ENCODE peak calls at places on chromosomes 6 and 20, in ten cellular contexts. Q, F, S, Z, J, C, G, A, K and Y are unnamed samples.
A peak's percentile ranks its signal among the peaks of the same experiment; 100 is the strongest.

GRCh38 chr6:53492860-53493634 is 51.9 kb downstream of the GCLC start:
- DNase-seq in K (peak; percentile 84), Z (peak; percentile 63), Q (no peak), F (no peak), C (peak; percentile 25), S (no peak), A (no peak), J (peak; percentile 73), G (peak; percentile 65), Y (no peak)

GRCh38 chr6:6315660-6316059 is 4.8 kb downstream of the F13A1 start:
- DNase-seq in F (peak; percentile 71), K (peak; percentile 65), Z (peak; percentile 63), Q (no peak), J (peak; percentile 11), A (no peak), G (peak; percentile 62), S (no peak), C (no peak), Y (peak; percentile 32)

GRCh38 chr6:1190361-1190760 is 121.5 kb upstream of the FOXQ1 start:
- DNase-seq in K (peak; percentile 58), C (no peak), G (no peak), S (no peak), Z (peak; percentile 79), Q (no peak), F (no peak), A (no peak), J (peak; percentile 95), Y (no peak)

GRCh38 chr20:15068486-15068885 is 731.1 kb upstream of the FLRT3 start:
- DNase-seq in C (no peak), F (no peak), Z (no peak), K (no peak), G (no peak), S (no peak), Q (no peak), J (no peak), A (no peak), Y (no peak)

GRCh38 chr6:38671885-38672467 is 31.0 kb downstream of the GLO1 start:
- DNase-seq in G (peak; percentile 68), S (no peak), J (peak; percentile 76), F (peak; percentile 55), Z (peak; percentile 78), C (no peak), Q (no peak), A (no peak), K (peak; percentile 78), Y (no peak)

GRCh38 chr6:22444335-22444734 is 125.0 kb upstream of the HDGFL1 start:
- DNase-seq in G (no peak), F (no peak), S (no peak), J (peak; percentile 29), A (no peak), C (no peak), Q (no peak), Z (peak; percentile 24), K (peak; percentile 93), Y (no peak)

GRCh38 chr6:37624606-37625574 is 72.8 kb downstream of the MDGA1 start:
- DNase-seq in Z (no peak), F (peak; percentile 76), G (no peak), J (no peak), A (no peak), Q (peak; percentile 89), C (no peak), K (peak; percentile 67), S (peak; percentile 67), Y (peak; percentile 53)

GRCh38 chr6:45074423-45074822 is 253.7 kb upstream of the RUNX2 start:
- DNase-seq in G (no peak), F (no peak), S (no peak), K (no peak), Q (no peak), Z (no peak), C (no peak), J (no peak), A (no peak), Y (no peak)

GRCh38 chr6:16236648-16237199 is 1.7 kb upstream of the GMPR start:
- DNase-seq in C (no peak), K (peak; percentile 38), A (no peak), S (peak; percentile 62), Z (no peak), J (peak; percentile 76), Q (no peak), F (peak; percentile 72), G (no peak), Y (no peak)

GRCh38 chr6:163863565-163863964 is 449.0 kb downstream of the QKI start:
- DNase-seq in C (no peak), A (no peak), J (no peak), S (no peak), Q (no peak), Z (no peak), G (no peak), K (no peak), F (no peak), Y (no peak)

GRCh38 chr6:145887969-145888368 is 73.4 kb upstream of the FBXO30 start:
- DNase-seq in C (no peak), J (peak; percentile 42), K (peak; percentile 26), A (no peak), Q (no peak), G (no peak), Z (peak; percentile 24), S (no peak), F (no peak), Y (no peak)

GRCh38 chr20:61875221-61875885 is 190.3 kb downstream of the TAF4 start:
- DNase-seq in C (no peak), F (no peak), G (peak; percentile 34), J (no peak), A (no peak), S (no peak), K (peak; percentile 17), Q (no peak), Z (no peak), Y (no peak)

GRCh38 chr6:89351632-89352328 is 742 bp downstream of the UBE2J1 start:
- DNase-seq in A (no peak), G (no peak), Z (peak; percentile 32), C (no peak), F (no peak), K (peak; percentile 22), J (no peak), Q (no peak), S (no peak), Y (no peak)

GRCh38 chr6:139863356-139863755 is 488.9 kb upstream of the CITED2 start:
- DNase-seq in C (no peak), J (peak; percentile 81), Z (no peak), G (no peak), A (no peak), S (no peak), K (no peak), Q (no peak), F (no peak), Y (no peak)

GRCh38 chr6:4687989-4688947 is 87.9 kb upstream of the CDYL start:
- DNase-seq in F (peak; percentile 54), S (peak; percentile 37), J (peak; percentile 88), Q (no peak), G (no peak), C (peak; percentile 23), A (no peak), Z (peak; percentile 42), K (peak; percentile 79), Y (no peak)

GRCh38 chr6:31121131-31121790 is 1.0 kb upstream of the CDSN start:
- DNase-seq in K (no peak), S (no peak), C (no peak), J (no peak), A (no peak), F (no peak), G (no peak), Q (no peak), Z (no peak), Y (no peak)

GRCh38 chr20:2417142-2417541 is 36.4 kb downstream of the TGM6 start:
- DNase-seq in A (no peak), F (no peak), Z (no peak), S (no peak), K (no peak), C (no peak), J (no peak), G (no peak), Q (no peak), Y (no peak)

GRCh38 chr20:2420510-2420909 is 39.8 kb downstream of the TGM6 start:
- DNase-seq in G (no peak), K (no peak), Q (no peak), F (no peak), S (no peak), C (no peak), J (no peak), A (no peak), Z (no peak), Y (no peak)

GRCh38 chr20:2418388-2418787 is 37.7 kb downstream of the TGM6 start:
- DNase-seq in S (no peak), K (no peak), A (no peak), F (no peak), G (no peak), Q (no peak), J (no peak), Z (no peak), C (no peak), Y (no peak)

GRCh38 chr20:2421247-2421646 is 40.5 kb downstream of the TGM6 start:
- DNase-seq in G (no peak), S (no peak), J (no peak), K (peak; percentile 51), Q (no peak), F (no peak), Z (no peak), A (no peak), C (no peak), Y (no peak)
- TF ChIP-seq CTCF in G (peak; percentile 24), S (no peak), J (peak; percentile 11), K (peak; percentile 62), Q (no peak), F (peak; percentile 18), Z (no peak), A (no peak), C (no peak), Y (no peak)

GRCh38 chr20:23146857-23147256 is 60.7 kb upstream of the CD93 start:
- DNase-seq in Q (no peak), Z (no peak), A (peak; percentile 39), F (peak; percentile 37), G (no peak), C (no peak), J (no peak), K (no peak), S (no peak), Y (no peak)
- H3K4me1 ChIP-seq in Q (peaks cover 39% of the 10 kb centered on the region), Z (peaks cover 8% of the 10 kb centered on the region), A (peaks cover 3% of the 10 kb centered on the region), F (peaks cover 6% of the 10 kb centered on the region), G (peaks cover 15% of the 10 kb centered on the region), C (peaks cover 44% of the 10 kb centered on the region), J (peaks cover 32% of the 10 kb centered on the region), K (peaks cover 84% of the 10 kb centered on the region), S (peaks cover 21% of the 10 kb centered on the region), Y (no peaks in the 10 kb centered on the region)

DNA sequence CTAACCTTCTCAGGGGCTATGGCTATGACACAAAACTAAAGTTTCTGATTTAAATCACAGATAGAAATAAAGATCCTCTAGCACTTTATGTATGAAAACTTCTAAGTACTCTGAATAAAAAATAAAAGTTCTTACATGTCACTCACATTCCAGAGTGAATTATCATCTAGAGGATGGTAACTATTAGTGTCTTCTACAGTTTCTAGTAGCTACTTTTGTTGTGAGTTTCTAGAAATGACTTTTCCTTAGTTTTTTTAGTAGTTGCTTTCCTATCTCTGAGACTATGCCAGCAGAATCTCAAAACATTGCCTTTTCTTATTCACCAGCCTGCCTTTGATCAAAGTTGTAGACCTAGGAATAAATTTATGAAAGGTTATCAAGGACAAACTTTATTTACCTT is 10.1 kb downstream of the ZNF318 start:
- DNase-seq in K (no peak), S (no peak), F (no peak), C (no peak), J (peak; percentile 30), Z (no peak), G (no peak), Q (no peak), A (no peak), Y (no peak)
- H3K36me3 ChIP-seq in K (peaks cover 30% of the 10 kb centered on the region), S (peaks cover 85% of the 10 kb centered on the region), F (peaks cover 76% of the 10 kb centered on the region), C (peaks cover 34% of the 10 kb centered on the region), J (peaks cover 42% of the 10 kb centered on the region), Z (no peaks in the 10 kb centered on the region), G (peaks cover 73% of the 10 kb centered on the region), Q (peaks cover 75% of the 10 kb centered on the region), A (peaks cover 97% of the 10 kb centered on the region), Y (peaks cover 52% of the 10 kb centered on the region)

GRCh38 chr6:159761873-159762680 is at the start of gene ACAT2:
- DNase-seq in J (peak; percentile 92), A (peak; percentile 98), Q (peak; percentile 97), G (peak; percentile 96), K (peak; percentile 92), S (peak; percentile 96), C (peak; percentile 66), F (peak; percentile 98), Z (peak; percentile 96), Y (peak; percentile 95)
- TF ChIP-seq CTCF in J (no peak), A (no peak), Q (no peak), G (no peak), K (no peak), S (no peak), C (no peak), F (peak; percentile 46), Z (no peak), Y (no peak)